ENCODE peak calls at places on chromosomes 3 and 15, in five cellular contexts. One of them, this sample, is unnamed.

GRCh38 chr3:21163961-21164360 is 587.0 kb downstream of the ZNF385D start:
- DNase-seq in heart right ventricle: no peak
- DNase-seq in vagina: no peak
- DNase-seq in psoas muscle: no peak
- DNase-seq in spleen: no peak
- DNase-seq in this sample: no peak

GRCh38 chr15:87572381-87572780 is 684.2 kb downstream of the NTRK3 start:
- DNase-seq in heart right ventricle: no peak
- DNase-seq in vagina: no peak
- DNase-seq in psoas muscle: no peak
- DNase-seq in spleen: no peak
- DNase-seq in this sample: no peak

GRCh38 chr3:58334013-58334321 is 1.3 kb downstream of the PXK start:
- DNase-seq in heart right ventricle: no peak
- DNase-seq in vagina: no peak
- DNase-seq in psoas muscle: no peak
- DNase-seq in spleen: no peak
- DNase-seq in this sample: no peak

GRCh38 chr15:85334241-85334640 is 46.2 kb upstream of the AKAP13 start:
- DNase-seq in heart right ventricle: no peak
- DNase-seq in vagina: no peak
- DNase-seq in psoas muscle: no peak
- DNase-seq in spleen: no peak
- DNase-seq in this sample: no peak

GRCh38 chr3:97940034-97940433 is 32.2 kb downstream of the RIOX2 start:
- DNase-seq in heart right ventricle: no peak
- DNase-seq in vagina: no peak
- DNase-seq in psoas muscle: no peak
- DNase-seq in spleen: no peak
- DNase-seq in this sample: peak; percentile 22

GRCh38 chr3:114092151-114093000 is 35.8 kb downstream of the QTRT2 start:
- DNase-seq in heart right ventricle: peak; percentile 14
- DNase-seq in vagina: no peak
- DNase-seq in psoas muscle: no peak
- DNase-seq in spleen: no peak
- DNase-seq in this sample: no peak

GRCh38 chr15:61906961-61907752 is 153.1 kb downstream of the VPS13C start:
- DNase-seq in heart right ventricle: no peak
- DNase-seq in vagina: no peak
- DNase-seq in psoas muscle: no peak
- DNase-seq in spleen: no peak
- DNase-seq in this sample: peak; percentile 4

GRCh38 chr3:129994883-129995559 is 20.5 kb downstream of the TRH start:
- DNase-seq in heart right ventricle: no peak
- DNase-seq in vagina: no peak
- DNase-seq in psoas muscle: no peak
- DNase-seq in spleen: no peak
- DNase-seq in this sample: peak; percentile 24

GRCh38 chr3:195045481-195045880 is 225.5 kb downstream of the XXYLT1 start:
- DNase-seq in heart right ventricle: no peak
- DNase-seq in vagina: no peak
- DNase-seq in psoas muscle: no peak
- DNase-seq in spleen: no peak
- DNase-seq in this sample: no peak

GRCh38 chr3:156605686-156606605 is 51.0 kb upstream of the SSR3 start:
- DNase-seq in heart right ventricle: peak; percentile 42
- DNase-seq in vagina: no peak
- DNase-seq in psoas muscle: peak; percentile 40
- DNase-seq in spleen: peak; percentile 79
- DNase-seq in this sample: peak; percentile 54

GRCh38 chr15:31074321-31074720 is 27.2 kb downstream of the TRPM1 start:
- DNase-seq in heart right ventricle: no peak
- DNase-seq in vagina: no peak
- DNase-seq in psoas muscle: no peak
- DNase-seq in spleen: no peak
- DNase-seq in this sample: no peak

GRCh38 chr15:60651734-60652141 is 172.8 kb upstream of the ICE2 start:
- DNase-seq in heart right ventricle: no peak
- DNase-seq in vagina: no peak
- DNase-seq in psoas muscle: no peak
- DNase-seq in spleen: no peak
- DNase-seq in this sample: peak; percentile 47

GRCh38 chr3:23811919-23812318 is 6.2 kb downstream of the UBE2E1 start:
- DNase-seq in heart right ventricle: no peak
- DNase-seq in vagina: no peak
- DNase-seq in psoas muscle: no peak
- DNase-seq in spleen: no peak
- DNase-seq in this sample: no peak

GRCh38 chr3:71488882-71489281 is 94.6 kb downstream of the FOXP1 start:
- DNase-seq in heart right ventricle: no peak
- DNase-seq in vagina: no peak
- DNase-seq in psoas muscle: no peak
- DNase-seq in spleen: no peak
- DNase-seq in this sample: no peak

GRCh38 chr3:177610262-177610661 is 413.0 kb upstream of the TBL1XR1 start:
- DNase-seq in heart right ventricle: no peak
- DNase-seq in vagina: no peak
- DNase-seq in psoas muscle: no peak
- DNase-seq in spleen: no peak
- DNase-seq in this sample: no peak

GRCh38 chr3:114019486-114019885 is 36.8 kb downstream of the CCDC191 start:
- DNase-seq in heart right ventricle: no peak
- DNase-seq in vagina: no peak
- DNase-seq in psoas muscle: no peak
- DNase-seq in spleen: no peak
- DNase-seq in this sample: no peak

GRCh38 chr15:86915811-86916331 is 836.2 kb downstream of the AGBL1 start:
- DNase-seq in heart right ventricle: peak; percentile 20
- DNase-seq in vagina: no peak
- DNase-seq in psoas muscle: no peak
- DNase-seq in spleen: no peak
- DNase-seq in this sample: peak; percentile 7

GRCh38 chr3:36298188-36298587 is 82.1 kb upstream of the STAC start:
- DNase-seq in heart right ventricle: no peak
- DNase-seq in vagina: no peak
- DNase-seq in psoas muscle: no peak
- DNase-seq in spleen: no peak
- DNase-seq in this sample: no peak

GRCh38 chr3:190695225-190695624 is 167.3 kb downstream of the GMNC start:
- DNase-seq in heart right ventricle: no peak
- DNase-seq in vagina: no peak
- DNase-seq in psoas muscle: no peak
- DNase-seq in spleen: no peak
- DNase-seq in this sample: no peak

GRCh38 chr3:190696777-190697501 is 165.6 kb downstream of the GMNC start:
- DNase-seq in heart right ventricle: no peak
- DNase-seq in vagina: no peak
- DNase-seq in psoas muscle: no peak
- DNase-seq in spleen: no peak
- DNase-seq in this sample: peak; percentile 29

GRCh38 chr3:190695994-190696393 is 166.5 kb downstream of the GMNC start:
- DNase-seq in heart right ventricle: no peak
- DNase-seq in vagina: no peak
- DNase-seq in psoas muscle: no peak
- DNase-seq in spleen: no peak
- DNase-seq in this sample: no peak

GRCh38 chr3:190692256-190692655 is 170.2 kb downstream of the GMNC start:
- DNase-seq in heart right ventricle: no peak
- DNase-seq in vagina: no peak
- DNase-seq in psoas muscle: no peak
- DNase-seq in spleen: no peak
- DNase-seq in this sample: no peak

DNA sequence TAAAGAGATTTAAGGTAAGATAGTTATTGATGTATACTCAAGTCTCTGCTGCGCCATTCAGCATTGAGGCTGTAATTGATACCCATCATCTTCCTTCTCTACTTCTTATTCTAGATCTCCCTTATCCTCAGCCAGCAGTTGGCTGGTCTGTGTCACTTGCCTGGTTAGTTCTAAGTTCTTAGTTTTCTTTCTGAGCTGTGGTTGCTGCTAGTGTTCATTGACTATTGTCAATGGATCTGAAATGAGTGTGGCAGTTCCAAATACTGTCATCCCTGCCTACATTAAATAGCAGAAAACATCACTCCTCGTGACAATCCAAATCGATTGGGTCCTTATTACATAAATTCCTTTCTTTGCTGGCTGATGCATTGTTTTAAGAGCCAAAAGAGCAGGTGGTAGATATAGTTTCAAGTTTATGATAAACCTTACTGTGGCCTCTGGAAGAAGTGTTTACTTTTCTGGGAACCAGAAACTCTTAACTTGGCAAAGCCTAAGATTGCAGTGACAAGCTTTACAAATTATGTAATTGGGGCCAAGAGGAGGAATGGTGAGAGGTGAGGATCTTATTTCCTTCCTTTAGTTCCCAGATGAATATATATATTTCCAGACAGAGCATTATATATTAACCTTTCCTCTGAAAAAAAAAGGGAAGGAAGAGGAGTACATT is 168.0 kb downstream of the GMNC start:
- DNase-seq in heart right ventricle: no peak
- DNase-seq in vagina: no peak
- DNase-seq in psoas muscle: no peak
- DNase-seq in spleen: no peak
- DNase-seq in this sample: no peak
- H3K27ac ChIP-seq in heart right ventricle: no peak overlapping the region
- H3K27ac ChIP-seq in vagina: no peak overlapping the region
- H3K27ac ChIP-seq in psoas muscle: no peak overlapping the region
- H3K27ac ChIP-seq in spleen: no peak overlapping the region
- H3K27ac ChIP-seq in this sample: no peak overlapping the region

GRCh38 chr3:159861369-159861987 is 127.2 kb upstream of the IL12A start:
- DNase-seq in heart right ventricle: no peak
- DNase-seq in vagina: no peak
- DNase-seq in psoas muscle: no peak
- DNase-seq in spleen: no peak
- DNase-seq in this sample: no peak
- H3K4me1 ChIP-seq in heart right ventricle: peaks cover 96% of the 10 kb centered on the region
- H3K4me1 ChIP-seq in vagina: peaks cover 36% of the 10 kb centered on the region
- H3K4me1 ChIP-seq in psoas muscle: peaks cover 88% of the 10 kb centered on the region
- H3K4me1 ChIP-seq in spleen: peaks cover 16% of the 10 kb centered on the region
- H3K4me1 ChIP-seq in this sample: peaks cover 47% of the 10 kb centered on the region

GRCh38 chr15:63021031-63021430 is 21.5 kb upstream of the TPM1 start:
- DNase-seq in heart right ventricle: no peak
- DNase-seq in vagina: no peak
- DNase-seq in psoas muscle: no peak
- DNase-seq in spleen: no peak
- DNase-seq in this sample: no peak

GRCh38 chr15:63022181-63022580 is 20.4 kb upstream of the TPM1 start:
- DNase-seq in heart right ventricle: no peak
- DNase-seq in vagina: no peak
- DNase-seq in psoas muscle: no peak
- DNase-seq in spleen: no peak
- DNase-seq in this sample: no peak

GRCh38 chr15:63018639-63019038 is 23.9 kb upstream of the TPM1 start:
- DNase-seq in heart right ventricle: no peak
- DNase-seq in vagina: no peak
- DNase-seq in psoas muscle: no peak
- DNase-seq in spleen: no peak
- DNase-seq in this sample: no peak

GRCh38 chr15:63020128-63020527 is 22.4 kb upstream of the TPM1 start:
- DNase-seq in heart right ventricle: no peak
- DNase-seq in vagina: no peak
- DNase-seq in psoas muscle: no peak
- DNase-seq in spleen: no peak
- DNase-seq in this sample: no peak

DNA sequence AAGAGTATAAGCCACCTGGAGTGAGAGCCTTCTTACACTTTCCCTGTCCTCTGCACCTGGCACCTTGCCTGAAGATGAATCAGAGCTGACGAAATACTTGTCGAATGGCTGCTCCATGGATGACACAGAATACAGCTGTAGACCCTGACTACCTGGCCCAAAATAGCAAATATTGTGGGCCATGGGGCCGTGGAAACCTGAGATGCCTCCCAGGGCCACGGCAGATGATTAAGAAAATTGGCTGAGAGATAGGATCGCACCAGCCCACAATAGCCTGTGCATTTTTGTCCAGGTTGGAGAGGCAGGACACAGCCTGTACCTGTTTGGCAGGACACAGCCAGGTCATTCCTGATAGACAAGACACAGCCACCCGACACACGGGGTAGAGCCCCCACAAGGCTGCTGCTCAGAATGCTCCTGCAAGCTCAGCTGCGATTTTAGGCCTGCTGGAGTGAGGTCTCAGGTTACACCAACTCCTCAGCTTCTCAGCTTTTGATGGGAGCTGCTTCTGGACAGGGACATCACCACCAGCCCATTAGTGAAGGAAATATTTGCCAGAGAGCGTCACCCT is 22.9 kb upstream of the TPM1 start:
- DNase-seq in heart right ventricle: no peak
- DNase-seq in vagina: no peak
- DNase-seq in psoas muscle: peak; percentile 63
- DNase-seq in spleen: no peak
- DNase-seq in this sample: peak; percentile 52
- H3K27ac ChIP-seq in heart right ventricle: no peak overlapping the region
- H3K27ac ChIP-seq in vagina: no peak overlapping the region
- H3K27ac ChIP-seq in psoas muscle: peak overlapping the region; percentile 82
- H3K27ac ChIP-seq in spleen: no peak overlapping the region
- H3K27ac ChIP-seq in this sample: no peak overlapping the region

DNA sequence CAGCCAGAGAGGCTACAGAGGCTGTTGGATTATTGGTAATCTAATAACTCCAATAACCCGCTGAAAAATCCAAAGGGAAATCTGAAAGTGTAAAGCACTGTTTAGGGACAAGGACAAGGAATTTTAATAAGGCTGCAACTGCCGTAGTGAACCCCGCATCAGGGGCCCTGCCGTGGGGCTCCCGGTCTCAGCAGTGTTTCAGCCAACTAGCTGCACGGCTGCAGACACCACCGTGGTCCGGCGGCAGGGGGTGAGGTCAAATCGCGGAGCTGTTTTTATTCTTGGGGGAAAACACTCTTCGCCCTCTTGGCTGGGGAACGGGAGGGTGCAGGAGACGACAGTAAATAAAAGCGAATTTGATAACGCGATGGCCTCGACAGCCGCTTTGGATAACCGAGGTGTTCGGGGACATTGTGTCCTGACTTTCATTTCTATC is 6.1 kb downstream of the BCL6 start:
- DNase-seq in heart right ventricle: no peak
- DNase-seq in vagina: no peak
- DNase-seq in psoas muscle: peak; percentile 60
- DNase-seq in spleen: peak; percentile 89
- DNase-seq in this sample: no peak
- H3K4me1 ChIP-seq in heart right ventricle: peaks cover 49% of the 10 kb centered on the region
- H3K4me1 ChIP-seq in vagina: peaks cover 40% of the 10 kb centered on the region
- H3K4me1 ChIP-seq in psoas muscle: peaks cover 22% of the 10 kb centered on the region
- H3K4me1 ChIP-seq in spleen: peaks cover 21% of the 10 kb centered on the region
- H3K4me1 ChIP-seq in this sample: no peaks in the 10 kb centered on the region

GRCh38 chr15:57922780-57923179 is 142.7 kb downstream of the ALDH1A2 start:
- DNase-seq in heart right ventricle: peak; percentile 80
- DNase-seq in vagina: no peak
- DNase-seq in psoas muscle: peak; percentile 37
- DNase-seq in spleen: no peak
- DNase-seq in this sample: peak; percentile 20
- H3K27ac ChIP-seq in heart right ventricle: peak overlapping the region; percentile 87
- H3K27ac ChIP-seq in vagina: peak overlapping the region; percentile 79
- H3K27ac ChIP-seq in psoas muscle: no peak overlapping the region
- H3K27ac ChIP-seq in spleen: peak overlapping the region; percentile 52
- H3K27ac ChIP-seq in this sample: no peak overlapping the region

GRCh38 chr15:26295331-26295730 is 432.2 kb upstream of the ATP10A start:
- DNase-seq in heart right ventricle: no peak
- DNase-seq in vagina: no peak
- DNase-seq in psoas muscle: no peak
- DNase-seq in spleen: no peak
- DNase-seq in this sample: no peak
- H3K4me1 ChIP-seq in heart right ventricle: no peaks in the 10 kb centered on the region
- H3K4me1 ChIP-seq in vagina: no peaks in the 10 kb centered on the region
- H3K4me1 ChIP-seq in psoas muscle: no peaks in the 10 kb centered on the region
- H3K4me1 ChIP-seq in spleen: no peaks in the 10 kb centered on the region
- H3K4me1 ChIP-seq in this sample: no peaks in the 10 kb centered on the region

This sample was measured in SJCRH30.